ENCODE peak calls at places on chromosomes 2 and 18, in eight cellular contexts. U is stimulated activated CD4-positive, alpha-beta T cell treated with anti-CD3 and anti-CD28 coated beads, Interleukin-1b, Interleukin-23, amount 100 ng/mL, for 48 hours; Y is heart right ventricle; G is ACHN; X is ecto neural progenitor cell; N is GM23248; L is NCI-H187 treated with DMSO at 0.1 percent for 48 hours; W is 8988T. R is an unnamed sample.

GRCh38 chr2:30385327-30385726 is 61.7 kb upstream of the LCLAT1 start:
- DNase-seq in U (no peak), Y (no peak), G (peak; percentile 57), X (peak; percentile 73), N (peak; percentile 63), L (no peak), W (no peak), R (peak; percentile 50)

GRCh38 chr2:11738589-11739436 is 7.6 kb upstream of the LPIN1 start:
- DNase-seq in U (no peak), Y (peak; percentile 64), G (peak; percentile 83), X (peak; percentile 73), N (peak; percentile 91), L (no peak), W (no peak), R (peak; percentile 62)

GRCh38 chr2:212640428-212640827 is 101.8 kb upstream of the ERBB4 start:
- DNase-seq in U (no peak), Y (no peak), G (no peak), X (no peak), N (no peak), L (no peak), W (no peak), R (no peak)

GRCh38 chr2:18623782-18624181 is 34.4 kb upstream of the NT5C1B start:
- DNase-seq in U (no peak), Y (no peak), G (peak; percentile 7), X (no peak), N (peak; percentile 77), L (no peak), W (no peak), R (peak; percentile 66)

GRCh38 chr18:57146956-57147636 is at the start of gene BOD1L2:
- DNase-seq in U (no peak), Y (no peak), G (no peak), X (no peak), N (no peak), L (no peak), W (no peak), R (no peak)

GRCh38 chr2:45585267-45585861 is 25.7 kb downstream of the SRBD1 start:
- DNase-seq in U (no peak), Y (no peak), G (peak; percentile 72), X (no peak), N (peak; percentile 75), L (no peak), W (no peak), R (peak; percentile 74)

GRCh38 chr2:173410579-173410978 is 55.9 kb downstream of the CDCA7 start:
- DNase-seq in U (no peak), Y (no peak), G (no peak), X (no peak), N (no peak), L (no peak), W (no peak), R (no peak)

GRCh38 chr2:12196495-12196894 is 450.1 kb downstream of the LPIN1 start:
- DNase-seq in U (no peak), Y (no peak), G (no peak), X (no peak), N (no peak), L (no peak), W (no peak), R (no peak)

GRCh38 chr2:120842456-120843439 is 107.1 kb downstream of the GLI2 start:
- DNase-seq in U (no peak), Y (no peak), G (no peak), X (no peak), N (peak; percentile 34), L (no peak), W (no peak), R (no peak)